ENCODE peak calls at places on chromosomes 16 and 17, in six cellular contexts. One of them, this sample, is unnamed.

GRCh38 chr17:50026046-50026675 is 29.7 kb upstream of the ITGA3 start:
- DNase-seq in IMR-90: no peak
- DNase-seq in H9: no peak
- DNase-seq in H1: no peak
- DNase-seq in trophoblast cell: no peak
- DNase-seq in mesenchymal stem cell: no peak
- DNase-seq in this sample: no peak

GRCh38 chr17:6524520-6524919 is 31.8 kb downstream of the PITPNM3 start:
- DNase-seq in IMR-90: peak
- DNase-seq in H9: peak
- DNase-seq in H1: no peak
- DNase-seq in trophoblast cell: no peak
- DNase-seq in mesenchymal stem cell: no peak
- DNase-seq in this sample: no peak

GRCh38 chr17:34777044-34777443 is 184.2 kb downstream of the CCT6B start:
- DNase-seq in IMR-90: no peak
- DNase-seq in H9: no peak
- DNase-seq in H1: no peak
- DNase-seq in trophoblast cell: no peak
- DNase-seq in mesenchymal stem cell: no peak
- DNase-seq in this sample: no peak

GRCh38 chr17:13462161-13462560 is 139.6 kb downstream of the HS3ST3A1 start:
- DNase-seq in IMR-90: peak
- DNase-seq in H9: no peak
- DNase-seq in H1: no peak
- DNase-seq in trophoblast cell: no peak
- DNase-seq in mesenchymal stem cell: no peak
- DNase-seq in this sample: no peak

GRCh38 chr16:57192720-57193486 is 6.8 kb downstream of the RSPRY1 start:
- DNase-seq in IMR-90: peak
- DNase-seq in H9: no peak
- DNase-seq in H1: no peak
- DNase-seq in trophoblast cell: no peak
- DNase-seq in mesenchymal stem cell: peak
- DNase-seq in this sample: no peak

GRCh38 chr16:48231675-48232214 is 12.4 kb upstream of the LONP2 start:
- DNase-seq in IMR-90: peak
- DNase-seq in H9: peak
- DNase-seq in H1: peak
- DNase-seq in trophoblast cell: no peak
- DNase-seq in mesenchymal stem cell: peak
- DNase-seq in this sample: peak

GRCh38 chr17:35129973-35130351 is 8.5 kb downstream of the FNDC8 start:
- DNase-seq in IMR-90: peak
- DNase-seq in H9: no peak
- DNase-seq in H1: no peak
- DNase-seq in trophoblast cell: no peak
- DNase-seq in mesenchymal stem cell: no peak
- DNase-seq in this sample: no peak

GRCh38 chr17:77420804-77421634 is 280.2 kb downstream of the SEC14L1 start:
- DNase-seq in IMR-90: peak
- DNase-seq in H9: peak
- DNase-seq in H1: peak
- DNase-seq in trophoblast cell: no peak
- DNase-seq in mesenchymal stem cell: peak
- DNase-seq in this sample: no peak

GRCh38 chr16:11835891-11836652 is 15.3 kb downstream of the RSL1D1 start:
- DNase-seq in IMR-90: peak
- DNase-seq in H9: no peak
- DNase-seq in H1: no peak
- DNase-seq in trophoblast cell: peak
- DNase-seq in mesenchymal stem cell: peak
- DNase-seq in this sample: no peak

GRCh38 chr17:32258383-32259121 is 7.1 kb upstream of the RHBDL3 start:
- DNase-seq in IMR-90: no peak
- DNase-seq in H9: no peak
- DNase-seq in H1: peak
- DNase-seq in trophoblast cell: no peak
- DNase-seq in mesenchymal stem cell: peak
- DNase-seq in this sample: no peak

GRCh38 chr16:30669026-30670000 is 11.1 kb downstream of the FBRS start:
- DNase-seq in IMR-90: no peak
- DNase-seq in H9: no peak
- DNase-seq in H1: no peak
- DNase-seq in trophoblast cell: no peak
- DNase-seq in mesenchymal stem cell: no peak
- DNase-seq in this sample: no peak

GRCh38 chr16:58461056-58461455 is 38.9 kb upstream of the NDRG4 start:
- DNase-seq in IMR-90: no peak
- DNase-seq in H9: no peak
- DNase-seq in H1: no peak
- DNase-seq in trophoblast cell: no peak
- DNase-seq in mesenchymal stem cell: no peak
- DNase-seq in this sample: no peak

GRCh38 chr16:89176147-89176690 is 4.7 kb downstream of the CDH15 start:
- DNase-seq in IMR-90: no peak
- DNase-seq in H9: no peak
- DNase-seq in H1: peak
- DNase-seq in trophoblast cell: no peak
- DNase-seq in mesenchymal stem cell: no peak
- DNase-seq in this sample: no peak

GRCh38 chr17:49390548-49391324 is 23.9 kb downstream of the PHB1 start:
- DNase-seq in IMR-90: no peak
- DNase-seq in H9: no peak
- DNase-seq in H1: no peak
- DNase-seq in trophoblast cell: no peak
- DNase-seq in mesenchymal stem cell: peak
- DNase-seq in this sample: no peak

GRCh38 chr17:77695386-77695785 is 263.1 kb upstream of the TNRC6C start:
- DNase-seq in IMR-90: no peak
- DNase-seq in H9: peak
- DNase-seq in H1: no peak
- DNase-seq in trophoblast cell: no peak
- DNase-seq in mesenchymal stem cell: no peak
- DNase-seq in this sample: no peak

GRCh38 chr17:45722161-45722560 is 62.0 kb upstream of the CRHR1 start:
- DNase-seq in IMR-90: peak
- DNase-seq in H9: peak
- DNase-seq in H1: peak
- DNase-seq in trophoblast cell: no peak
- DNase-seq in mesenchymal stem cell: peak
- DNase-seq in this sample: no peak

GRCh38 chr17:60618854-60619253 is 18.9 kb downstream of the PPM1D start:
- DNase-seq in IMR-90: peak
- DNase-seq in H9: no peak
- DNase-seq in H1: no peak
- DNase-seq in trophoblast cell: no peak
- DNase-seq in mesenchymal stem cell: no peak
- DNase-seq in this sample: no peak

GRCh38 chr17:50498021-50498874 is 10.0 kb upstream of the MYCBPAP start:
- DNase-seq in IMR-90: no peak
- DNase-seq in H9: no peak
- DNase-seq in H1: no peak
- DNase-seq in trophoblast cell: no peak
- DNase-seq in mesenchymal stem cell: no peak
- DNase-seq in this sample: no peak

GRCh38 chr17:38606646-38607611 is 1.2 kb upstream of the SRCIN1 start:
- DNase-seq in IMR-90: no peak
- DNase-seq in H9: peak
- DNase-seq in H1: no peak
- DNase-seq in trophoblast cell: no peak
- DNase-seq in mesenchymal stem cell: no peak
- DNase-seq in this sample: no peak

GRCh38 chr16:82636485-82636884 is 9.7 kb downstream of the CDH13 start:
- DNase-seq in IMR-90: no peak
- DNase-seq in H9: no peak
- DNase-seq in H1: no peak
- DNase-seq in trophoblast cell: no peak
- DNase-seq in mesenchymal stem cell: no peak
- DNase-seq in this sample: no peak

GRCh38 chr16:65117701-65118448 is 4.0 kb downstream of the CDH11 start:
- DNase-seq in IMR-90: peak
- DNase-seq in H9: peak
- DNase-seq in H1: peak
- DNase-seq in trophoblast cell: peak
- DNase-seq in mesenchymal stem cell: peak
- DNase-seq in this sample: peak

GRCh38 chr17:28324272-28324745 is 5.3 kb downstream of the TMEM97 start:
- DNase-seq in IMR-90: no peak
- DNase-seq in H9: peak
- DNase-seq in H1: peak
- DNase-seq in trophoblast cell: no peak
- DNase-seq in mesenchymal stem cell: no peak
- DNase-seq in this sample: no peak

GRCh38 chr17:35645923-35646322 is 58.8 kb downstream of the AP2B1 start:
- DNase-seq in IMR-90: peak
- DNase-seq in H9: no peak
- DNase-seq in H1: no peak
- DNase-seq in trophoblast cell: no peak
- DNase-seq in mesenchymal stem cell: no peak
- DNase-seq in this sample: no peak

GRCh38 chr17:1197379-1197778 is 17.6 kb upstream of the ABR start:
- DNase-seq in IMR-90: peak
- DNase-seq in H9: no peak
- DNase-seq in H1: no peak
- DNase-seq in trophoblast cell: no peak
- DNase-seq in mesenchymal stem cell: peak
- DNase-seq in this sample: no peak

GRCh38 chr16:68993885-68994284 is 111.6 kb upstream of the HAS3 start:
- DNase-seq in IMR-90: peak
- DNase-seq in H9: no peak
- DNase-seq in H1: no peak
- DNase-seq in trophoblast cell: no peak
- DNase-seq in mesenchymal stem cell: peak
- DNase-seq in this sample: no peak

GRCh38 chr17:31511583-31511982 is 120.1 kb downstream of the RAB11FIP4 start:
- DNase-seq in IMR-90: no peak
- DNase-seq in H9: no peak
- DNase-seq in H1: no peak
- DNase-seq in trophoblast cell: no peak
- DNase-seq in mesenchymal stem cell: no peak
- DNase-seq in this sample: no peak

GRCh38 chr16:89409161-89409711 is 81.1 kb downstream of the ANKRD11 start:
- DNase-seq in IMR-90: peak
- DNase-seq in H9: no peak
- DNase-seq in H1: no peak
- DNase-seq in trophoblast cell: no peak
- DNase-seq in mesenchymal stem cell: peak
- DNase-seq in this sample: no peak

GRCh38 chr17:68319420-68320162 is 28.3 kb downstream of the ARSG start:
- DNase-seq in IMR-90: no peak
- DNase-seq in H9: no peak
- DNase-seq in H1: no peak
- DNase-seq in trophoblast cell: no peak
- DNase-seq in mesenchymal stem cell: no peak
- DNase-seq in this sample: no peak

DNA sequence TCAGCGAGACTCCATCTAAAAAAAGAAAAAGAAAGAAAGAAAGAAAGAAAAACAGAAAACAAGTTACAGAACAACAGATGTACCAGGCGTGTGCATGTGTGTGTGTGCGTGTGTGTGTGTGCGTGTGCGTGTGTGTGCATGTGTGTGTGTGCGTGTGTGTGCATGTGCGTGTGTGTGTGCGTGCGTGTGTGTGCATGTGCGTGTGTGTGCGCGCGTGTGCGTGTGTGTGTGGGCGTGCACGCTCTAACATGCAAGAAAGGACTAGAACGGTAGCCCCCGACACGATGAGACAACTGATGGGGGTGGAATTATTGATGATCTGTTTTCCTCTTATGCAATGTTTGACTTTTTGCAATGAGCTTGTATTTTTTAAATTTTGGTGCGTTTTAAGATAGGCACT is 1.6 kb downstream of the ALDH3A1 start:
- DNase-seq in IMR-90: no peak
- DNase-seq in H9: no peak
- DNase-seq in H1: no peak
- DNase-seq in trophoblast cell: no peak
- DNase-seq in mesenchymal stem cell: no peak
- DNase-seq in this sample: no peak
- H3K14ac ChIP-seq in IMR-90: no peak
- H3K14ac ChIP-seq in H9: no peak
- H3K14ac ChIP-seq in H1: no peak
- H3K14ac ChIP-seq in trophoblast cell: no peak
- H3K14ac ChIP-seq in mesenchymal stem cell: no peak
- H3K14ac ChIP-seq in this sample: peak

DNA sequence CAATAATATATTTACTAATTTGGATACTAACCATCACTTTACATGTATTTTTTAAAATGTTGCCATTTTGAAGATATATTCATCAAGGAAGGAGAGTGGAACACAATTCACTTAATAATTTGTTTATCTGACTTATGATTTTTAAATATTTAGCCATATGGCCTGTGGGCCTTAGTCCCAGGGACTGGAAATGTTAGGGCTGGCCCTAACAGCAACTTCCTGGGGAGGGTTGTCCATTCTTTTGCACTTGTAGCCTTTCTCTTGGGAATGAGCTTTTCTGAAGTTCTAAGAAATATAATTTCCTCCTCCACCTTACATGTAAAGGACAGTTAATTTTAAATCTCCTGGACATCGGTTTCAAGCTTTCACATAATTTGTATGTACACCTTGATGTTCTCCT is 27.7 kb upstream of the WSB1 start:
- DNase-seq in IMR-90: no peak
- DNase-seq in H9: no peak
- DNase-seq in H1: no peak
- DNase-seq in trophoblast cell: no peak
- DNase-seq in mesenchymal stem cell: no peak
- DNase-seq in this sample: no peak
- H3K14ac ChIP-seq in IMR-90: no peak
- H3K14ac ChIP-seq in H9: no peak
- H3K14ac ChIP-seq in H1: no peak
- H3K14ac ChIP-seq in trophoblast cell: no peak
- H3K14ac ChIP-seq in mesenchymal stem cell: no peak
- H3K14ac ChIP-seq in this sample: no peak

DNA sequence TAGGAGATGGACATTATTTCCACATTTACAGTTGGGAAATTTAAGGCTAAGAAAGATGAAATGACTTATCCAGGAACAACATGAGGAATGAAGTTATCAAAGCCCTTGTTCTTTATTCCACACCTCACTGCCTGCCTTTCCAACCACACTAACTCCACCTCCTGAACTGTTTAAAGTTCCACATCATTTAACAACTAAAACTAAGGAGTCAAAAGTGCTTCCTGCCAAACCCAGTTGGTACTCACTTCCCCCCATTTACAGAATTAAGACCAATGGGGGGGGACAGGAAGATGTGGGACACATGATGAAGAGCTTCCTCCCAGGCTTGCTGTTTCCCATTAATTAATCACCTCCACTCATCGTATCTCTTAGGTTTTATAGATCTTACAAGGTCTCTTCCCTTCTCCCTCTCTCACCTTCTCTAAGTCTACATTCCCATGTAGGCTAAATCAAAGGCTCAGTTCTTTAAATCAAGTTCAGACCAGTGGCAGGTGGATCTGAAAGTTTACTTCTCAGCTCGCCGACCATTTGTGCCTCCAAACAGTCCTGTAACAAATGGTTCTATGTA is 19.2 kb upstream of the TMEM101 start:
- DNase-seq in IMR-90: no peak
- DNase-seq in H9: no peak
- DNase-seq in H1: no peak
- DNase-seq in trophoblast cell: no peak
- DNase-seq in mesenchymal stem cell: no peak
- DNase-seq in this sample: no peak
- H3K14ac ChIP-seq in IMR-90: no peak
- H3K14ac ChIP-seq in H9: no peak
- H3K14ac ChIP-seq in H1: no peak
- H3K14ac ChIP-seq in trophoblast cell: no peak
- H3K14ac ChIP-seq in mesenchymal stem cell: no peak
- H3K14ac ChIP-seq in this sample: no peak

GRCh38 chr16:84466692-84467091 is 37.8 kb downstream of the MEAK7 start:
- DNase-seq in IMR-90: no peak
- DNase-seq in H9: no peak
- DNase-seq in H1: no peak
- DNase-seq in trophoblast cell: no peak
- DNase-seq in mesenchymal stem cell: no peak
- DNase-seq in this sample: no peak
- H3K14ac ChIP-seq in IMR-90: no peak
- H3K14ac ChIP-seq in H9: no peak
- H3K14ac ChIP-seq in H1: no peak
- H3K14ac ChIP-seq in trophoblast cell: no peak
- H3K14ac ChIP-seq in mesenchymal stem cell: no peak
- H3K14ac ChIP-seq in this sample: no peak

This sample was measured in neuronal stem cell.